ENCODE peak calls at places on chromosomes 11 and 22, in six cellular contexts. Y is A549, N is colonic mucosa, A is spleen, M is adrenal gland, Z is stomach. I is an unnamed sample. For H3K4me1, the result is how much of the 10 kb centered on the place peaks cover.

GRCh38 chr11:44057340-44057739 is 8.7 kb upstream of the ACCS start:
- DNase-seq in Y (no peak), N (no peak), A (no peak), M (no peak), Z (no peak), I (no peak)

GRCh38 chr22:49756656-49757055 is 71.0 kb downstream of the BRD1 start:
- DNase-seq in Y (no peak), N (no peak), A (no peak), M (no peak), Z (peak), I (no peak)

GRCh38 chr11:78061088-78061920 is 2.4 kb upstream of the THRSP start:
- DNase-seq in Y (no peak), N (no peak), A (no peak), M (peak), Z (peak), I (no peak)

GRCh38 chr11:35146074-35146521 is 7.1 kb downstream of the CD44 start:
- DNase-seq in Y (no peak), N (no peak), A (no peak), M (no peak), Z (no peak), I (no peak)

GRCh38 chr22:35914665-35915476 is 113.8 kb downstream of the RBFOX2 start:
- DNase-seq in Y (peak), N (peak), A (no peak), M (peak), Z (peak), I (peak)

GRCh38 chr22:39530692-39531331 is 1.7 kb downstream of the RPS19BP1 start:
- DNase-seq in Y (no peak), N (peak), A (no peak), M (peak), Z (no peak), I (no peak)

GRCh38 chr22:20834206-20834605 is 24.4 kb downstream of the PI4KA start:
- DNase-seq in Y (no peak), N (no peak), A (no peak), M (no peak), Z (no peak), I (no peak)

GRCh38 chr22:29744902-29745301 is 21.9 kb downstream of the ZMAT5 start:
- DNase-seq in Y (no peak), N (peak), A (no peak), M (no peak), Z (peak), I (peak)

GRCh38 chr11:87173185-87174039 is 135.7 kb downstream of the TMEM135 start:
- DNase-seq in Y (peak), N (no peak), A (no peak), M (no peak), Z (no peak), I (peak)

GRCh38 chr11:67409261-67409666 is 5.4 kb downstream of the TBC1D10C start:
- DNase-seq in Y (no peak), N (no peak), A (peak), M (no peak), Z (peak), I (no peak)

GRCh38 chr22:26553056-26553752 is 36.7 kb downstream of the TPST2 start:
- DNase-seq in Y (peak), N (no peak), A (no peak), M (no peak), Z (no peak), I (peak)

GRCh38 chr22:29765905-29766631 is 739 bp downstream of the ZMAT5 start:
- DNase-seq in Y (no peak), N (peak), A (no peak), M (no peak), Z (peak), I (no peak)

GRCh38 chr11:124460459-124460858 is 15.0 kb upstream of the OR8B8 start:
- DNase-seq in Y (no peak), N (no peak), A (no peak), M (no peak), Z (no peak), I (no peak)

GRCh38 chr11:14055936-14056335 is 93.4 kb downstream of the SPON1 start:
- DNase-seq in Y (no peak), N (no peak), A (no peak), M (no peak), Z (no peak), I (no peak)

GRCh38 chr22:20970939-20971657 is 4.0 kb downstream of the AIFM3 start:
- DNase-seq in Y (no peak), N (no peak), A (peak), M (no peak), Z (no peak), I (no peak)

DNA sequence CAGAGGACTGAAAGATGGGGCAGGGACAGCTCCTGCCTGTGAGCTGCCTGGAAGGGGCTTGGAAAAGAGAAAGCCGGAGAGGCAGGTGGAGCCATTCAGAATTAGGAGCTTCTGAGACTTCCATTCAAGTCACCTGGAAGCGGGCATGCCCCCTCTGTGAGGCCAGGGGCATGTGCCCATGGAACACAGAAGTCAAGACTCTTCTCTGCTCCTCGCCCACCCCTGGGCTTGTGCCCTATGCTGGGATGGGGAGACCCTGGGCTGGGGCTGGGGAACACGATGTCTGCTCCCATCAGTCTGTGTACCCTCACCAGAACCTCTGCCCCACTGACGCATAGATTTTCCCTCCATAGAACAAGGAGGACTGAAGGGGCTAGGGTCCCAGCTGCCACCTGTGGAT is 372.0 kb downstream of the SHANK2 start:
- DNase-seq in Y (no peak), N (no peak), A (no peak), M (no peak), Z (no peak), I (no peak)
- TF ChIP-seq CTCF in Y (no peak), N (no peak), A (no peak), M (no peak), Z (no peak), I (no peak)

GRCh38 chr11:12690663-12691062 is 16.4 kb downstream of the TEAD1 start:
- DNase-seq in Y (no peak), N (no peak), A (no peak), M (no peak), Z (no peak), I (no peak)
- H3K27ac ChIP-seq in Y (peak), N (no peak), A (no peak), M (no peak), Z (peak), I (no peak)

DNA sequence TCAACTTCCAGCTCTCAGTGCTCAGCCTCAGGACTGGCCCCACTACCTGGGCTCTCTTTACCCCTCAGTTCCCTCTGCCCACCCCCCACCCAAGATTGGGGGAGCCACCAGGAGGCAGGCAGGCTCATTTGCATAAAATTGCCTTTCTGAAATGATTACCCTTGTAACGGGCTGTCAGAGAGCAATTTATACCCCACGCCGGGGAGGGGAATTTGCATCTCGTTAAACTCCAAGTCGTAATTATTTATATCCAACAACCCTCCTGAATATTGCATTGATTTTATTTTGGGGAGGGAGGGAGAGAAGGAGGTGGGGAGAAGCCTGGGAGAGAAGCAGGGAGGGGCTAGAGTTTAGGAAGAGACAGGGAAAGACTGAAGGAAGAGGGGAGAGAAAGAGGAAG is 8.3 kb downstream of the NRXN2 start:
- DNase-seq in Y (no peak), N (no peak), A (no peak), M (no peak), Z (no peak), I (no peak)
- H3K4me1 ChIP-seq in Y (under half), N (under half), A (under half), M (under half), Z (under half), I (under half)

GRCh38 chr22:37183432-37184379 is 4.3 kb downstream of the C1QTNF6 start:
- DNase-seq in Y (no peak), N (no peak), A (peak), M (no peak), Z (no peak), I (no peak)
- TF ChIP-seq CTCF in Y (no peak), N (no peak), A (no peak), M (no peak), Z (no peak), I (no peak)

GRCh38 chr22:25119609-25120008 is 80.0 kb upstream of the CRYBB3 start:
- DNase-seq in Y (no peak), N (no peak), A (no peak), M (no peak), Z (no peak), I (no peak)
- H3K27ac ChIP-seq in Y (peak), N (peak), A (no peak), M (peak), Z (peak), I (no peak)